ENCODE peak calls at places on chromosomes 4 and X, in four cellular contexts. S, M, V and J are unnamed samples.
A peak's percentile ranks its signal among the peaks of the same experiment; 100 is the strongest.

GRCh38 chr4:123869517-123870282 is 473.1 kb downstream of the SPRY1 start:
- DNase-seq in V (no peak), S (peak; percentile 30), M (no peak), J (no peak)

GRCh38 chr4:63618883-63619573 is 790.2 kb downstream of the TECRL start:
- DNase-seq in S (no peak), V (no peak), M (no peak), J (no peak)

GRCh38 chr4:8639777-8640720 is 47.5 kb downstream of the CPZ start:
- DNase-seq in S (peak; percentile 58), V (no peak), M (no peak), J (no peak)

GRCh38 chrX:112011376-112011775 is 71.2 kb downstream of the TRPC5 start:
- DNase-seq in S (no peak), M (no peak), V (no peak), J (no peak)

GRCh38 chr4:13248621-13249298 is 235.4 kb downstream of the RAB28 start:
- DNase-seq in S (no peak), V (peak; percentile 14), M (peak; percentile 17), J (peak; percentile 6)

GRCh38 chr4:7865533-7865932 is 74.1 kb downstream of the AFAP1 start:
- DNase-seq in S (no peak), M (no peak), V (no peak), J (no peak)

GRCh38 chr4:2048831-2049230 is 10.3 kb upstream of the NAT8L start:
- DNase-seq in M (no peak), S (no peak), V (no peak), J (peak; percentile 13)

GRCh38 chr4:117560329-117560728 is 474.0 kb upstream of the NDST3 start:
- DNase-seq in V (peak; percentile 65), M (peak; percentile 1), S (no peak), J (peak; percentile 2)

GRCh38 chr4:47668810-47669408 is 169.0 kb downstream of the CORIN start:
- DNase-seq in M (peak; percentile 76), S (peak; percentile 13), V (peak; percentile 64), J (peak; percentile 66)

GRCh38 chrX:97672138-97672537 is 788.4 kb downstream of the RPA4 start:
- DNase-seq in M (no peak), S (no peak), V (no peak), J (no peak)

GRCh38 chrX:140507223-140507981 is 2.5 kb upstream of the SOX3 start:
- DNase-seq in V (no peak), M (no peak), S (no peak), J (no peak)

GRCh38 chrX:24846551-24847170 is 152.9 kb downstream of the POLA1 start:
- DNase-seq in V (no peak), S (no peak), M (peak; percentile 59), J (peak; percentile 42)

GRCh38 chr4:34720563-34720962 is 1523.8 kb downstream of the ARAP2 start:
- DNase-seq in S (no peak), V (peak; percentile 68), M (peak; percentile 74), J (peak; percentile 57)

GRCh38 chr4:70722199-70722791 is 531 bp downstream of the RUFY3 start:
- DNase-seq in V (peak; percentile 79), S (no peak), M (peak; percentile 75), J (peak; percentile 88)

GRCh38 chr4:102817021-102817605 is 10.2 kb downstream of the UBE2D3 start:
- DNase-seq in S (no peak), V (no peak), M (no peak), J (peak; percentile 32)

GRCh38 chr4:167613381-167613780 is 379.1 kb upstream of the SPOCK3 start:
- DNase-seq in V (no peak), S (no peak), M (no peak), J (no peak)

GRCh38 chr4:60201052-60201673 is 999.0 kb upstream of the ADGRL3 start:
- DNase-seq in M (peak; percentile 71), V (peak; percentile 62), S (peak; percentile 74), J (peak; percentile 52)

GRCh38 chr4:118989098-118990080 is 100.7 kb downstream of the SYNPO2 start:
- DNase-seq in S (no peak), V (peak; percentile 65), M (peak; percentile 56), J (peak; percentile 92)

GRCh38 chrX:103831342-103831802 is 685 bp downstream of the RAB9B start:
- DNase-seq in S (no peak), V (peak; percentile 24), M (peak; percentile 41), J (no peak)

GRCh38 chr4:110020139-110020538 is 107.5 kb downstream of the EGF start:
- DNase-seq in M (peak; percentile 28), V (peak; percentile 15), S (no peak), J (no peak)

GRCh38 chr4:121701263-121701662 is 4.5 kb upstream of the ANXA5 start:
- DNase-seq in V (no peak), S (no peak), M (no peak), J (no peak)

GRCh38 chr4:173334891-173335754 is 965 bp upstream of the HMGB2 start:
- DNase-seq in M (peak; percentile 75), S (peak; percentile 87), V (peak; percentile 87), J (peak; percentile 84)

GRCh38 chrX:122196338-122196737 is 987.7 kb upstream of the GRIA3 start:
- DNase-seq in V (no peak), M (no peak), S (no peak), J (no peak)

GRCh38 chr4:89307446-89308160 is at the start of gene GPRIN3:
- DNase-seq in V (peak; percentile 10), M (peak; percentile 26), S (peak; percentile 80), J (peak; percentile 6)

GRCh38 chr4:81562093-81562492 is 90.4 kb upstream of the RASGEF1B start:
- DNase-seq in S (no peak), V (no peak), M (no peak), J (no peak)

GRCh38 chrX:129782015-129782495 is 2.3 kb downstream of the SASH3 start:
- DNase-seq in S (no peak), V (no peak), M (no peak), J (no peak)

GRCh38 chr4:80322716-80323115 is 12.8 kb upstream of the CFAP299 start:
- DNase-seq in V (peak; percentile 59), S (no peak), M (peak; percentile 69), J (peak; percentile 63)

GRCh38 chrX:130728208-130728607 is 174.8 kb downstream of the ENOX2 start:
- DNase-seq in V (peak; percentile 19), M (peak; percentile 28), S (no peak), J (peak; percentile 53)

GRCh38 chrX:39843318-39843717 is 254.4 kb downstream of the BCOR start:
- DNase-seq in V (no peak), S (no peak), M (no peak), J (no peak)

GRCh38 chrX:44290718-44291117 is 52.8 kb downstream of the EFHC2 start:
- DNase-seq in M (no peak), V (no peak), S (no peak), J (no peak)

GRCh38 chr4:186727977-186728519 is 4.4 kb upstream of the FAT1 start:
- DNase-seq in V (peak; percentile 53), S (peak; percentile 29), M (peak; percentile 51), J (peak; percentile 34)

GRCh38 chrX:40299028-40299479 is 201.3 kb upstream of the BCOR start:
- DNase-seq in M (peak; percentile 9), V (no peak), S (peak; percentile 51), J (no peak)

GRCh38 chr4:165079476-165079875 is 25.8 kb downstream of the TRIM75 start:
- DNase-seq in M (peak; percentile 48), V (peak; percentile 46), S (no peak), J (peak; percentile 45)

DNA sequence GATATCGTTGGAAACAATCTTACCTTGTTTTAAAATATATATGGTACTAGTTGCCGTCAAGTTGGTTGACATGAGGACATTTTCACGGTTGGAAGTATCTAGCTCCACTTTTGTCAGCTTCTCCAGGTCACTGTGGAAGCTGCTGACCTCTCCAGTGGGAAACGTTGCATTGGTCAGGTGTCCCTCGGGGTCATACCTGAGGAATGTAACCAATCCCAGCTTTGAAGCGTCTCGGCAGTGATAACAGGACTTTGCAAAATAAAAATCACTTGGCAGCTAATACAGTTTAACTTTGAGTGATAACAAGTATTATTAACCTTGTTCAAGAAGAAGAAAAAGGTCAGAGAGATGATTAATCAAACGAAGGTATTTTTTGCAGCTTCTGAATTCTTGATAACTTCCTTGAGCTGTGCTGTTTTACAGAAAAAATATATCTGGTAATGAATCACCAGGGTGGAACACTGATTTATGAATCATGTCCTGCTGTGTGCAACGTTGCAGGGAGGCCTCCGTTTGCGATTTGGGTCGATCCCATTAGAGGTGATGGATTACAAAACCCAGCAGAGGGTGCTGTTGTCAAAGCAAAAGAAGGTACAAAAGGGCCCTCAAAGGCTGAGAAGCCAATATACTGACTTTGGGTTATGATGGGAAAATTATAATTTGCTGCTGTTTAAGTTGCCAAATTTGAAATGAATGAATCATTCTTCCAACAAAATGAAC is 60.1 kb downstream of the SH2D1A start:
- DNase-seq in S (peak; percentile 66), M (peak; percentile 75), V (peak; percentile 48), J (peak; percentile 78)
- TF ChIP-seq CTCF in S (peak; percentile 64), M (peak; percentile 45), V (peak; percentile 40), J (peak; percentile 55)

GRCh38 chr4:178086324-178086723 is 644.1 kb upstream of the AGA start:
- DNase-seq in S (no peak), V (no peak), M (no peak), J (no peak)
- TF ChIP-seq CTCF in S (no peak), V (no peak), M (no peak), J (no peak)

GRCh38 chrX:76127341-76127740 is 45.5 kb upstream of the PBDC1 start:
- DNase-seq in V (no peak), S (no peak), M (no peak), J (no peak)

DNA sequence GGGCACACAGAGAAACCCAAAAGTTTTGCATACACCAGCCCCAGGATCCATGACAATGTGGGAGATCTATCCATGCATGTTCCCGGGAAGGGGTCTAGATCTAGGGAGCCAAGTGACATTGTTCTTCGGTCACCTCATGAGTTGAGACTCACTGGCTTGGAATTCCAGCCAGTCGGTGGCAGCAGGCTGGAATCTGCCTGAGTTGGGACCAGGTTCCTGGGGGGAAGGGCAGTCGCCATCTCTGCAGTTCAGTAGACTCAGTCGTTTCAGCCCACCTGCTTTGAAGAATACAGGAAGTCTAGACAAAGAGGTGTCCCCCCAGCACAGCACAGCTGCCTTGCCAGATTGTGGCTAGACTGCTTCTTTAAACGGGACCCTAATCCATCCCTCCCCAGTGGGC is 46.0 kb upstream of the PBDC1 start:
- DNase-seq in V (no peak), M (no peak), S (no peak), J (no peak)
- TF ChIP-seq CTCF in V (no peak), M (no peak), S (no peak), J (no peak)

DNA sequence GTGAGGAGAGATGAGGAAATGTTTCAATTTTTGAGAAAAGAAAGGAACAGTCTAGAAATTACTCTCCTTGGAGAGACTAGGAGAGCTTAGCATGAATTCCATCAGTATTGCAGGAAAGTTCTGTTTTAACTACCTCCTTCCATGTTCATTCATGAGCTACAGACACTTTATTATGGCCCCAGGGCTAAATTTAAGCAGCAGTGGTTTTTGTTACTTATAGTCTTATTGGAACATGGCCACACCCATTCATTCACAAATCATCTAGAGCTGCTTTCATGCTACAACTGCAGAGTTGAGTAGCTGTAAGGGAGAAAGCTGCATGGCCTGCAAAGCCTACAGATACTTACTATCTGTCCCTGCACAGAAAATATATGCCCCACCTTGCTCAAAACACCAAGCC is 81.7 kb downstream of the SHISA3 start:
- DNase-seq in S (no peak), V (no peak), M (no peak), J (no peak)
- TF ChIP-seq CTCF in S (no peak), V (no peak), M (no peak), J (no peak)